ENCODE peak calls at places on chromosomes 2 and 18, in four cellular contexts. G is suprapubic skin, C is A549, M is transverse colon. Y is an unnamed sample.
A peak's percentile ranks its signal among the peaks of the same experiment; 100 is the strongest.

GRCh38 chr18:11572201-11572600 is 37.2 kb upstream of the SLC35G4 start:
- DNase-seq in M (no peak), G (no peak), C (no peak), Y (no peak)

GRCh38 chr2:217291259-217291658 is 431.4 kb upstream of the TNP1 start:
- DNase-seq in C (no peak), G (no peak), M (no peak), Y (peak; percentile 85)

GRCh38 chr2:53987336-53987921 is 16.6 kb upstream of the PSME4 start:
- DNase-seq in M (no peak), C (no peak), G (no peak), Y (no peak)

GRCh38 chr2:217103752-217104540 is 244.1 kb upstream of the TNP1 start:
- DNase-seq in M (no peak), C (no peak), G (no peak), Y (peak; percentile 50)

GRCh38 chr18:76715012-76715608 is 107.2 kb upstream of the ZNF236 start:
- DNase-seq in M (no peak), G (no peak), C (no peak), Y (no peak)

GRCh38 chr2:6254446-6254845 is 562.3 kb downstream of the SOX11 start:
- DNase-seq in C (no peak), M (no peak), G (no peak), Y (no peak)

GRCh38 chr18:57359433-57359832 is 7.1 kb downstream of the ST8SIA3 start:
- DNase-seq in G (no peak), C (no peak), M (no peak), Y (no peak)

GRCh38 chr18:23920054-23920453 is 94.5 kb upstream of the TTC39C start:
- DNase-seq in C (no peak), M (no peak), G (no peak), Y (no peak)

GRCh38 chr2:162390801-162391200 is 46.9 kb downstream of the GCA start:
- DNase-seq in M (no peak), G (no peak), C (no peak), Y (no peak)

GRCh38 chr2:190649798-190650390 is 1.0 kb downstream of the NAB1 start:
- DNase-seq in G (no peak), C (peak; percentile 13), M (no peak), Y (no peak)

GRCh38 chr2:145095641-145096435 is 575.9 kb upstream of the ZEB2 start:
- DNase-seq in C (no peak), M (no peak), G (no peak), Y (no peak)

GRCh38 chr2:11072550-11072949 is 82.7 kb upstream of the SLC66A3 start:
- DNase-seq in G (no peak), C (no peak), M (no peak), Y (peak; percentile 29)

GRCh38 chr2:190088917-190089316 is 26.4 kb upstream of the MSTN start:
- DNase-seq in C (peak; percentile 10), M (peak; percentile 56), G (no peak), Y (no peak)

GRCh38 chr2:134070281-134070731 is 183.6 kb upstream of the MGAT5 start:
- DNase-seq in G (no peak), C (no peak), M (no peak), Y (peak; percentile 26)

GRCh38 chr2:6977786-6978185 is 60.6 kb downstream of the RNF144A start:
- DNase-seq in G (no peak), M (no peak), C (no peak), Y (no peak)

GRCh38 chr2:182915369-182916326 is 49.2 kb upstream of the FRZB start:
- DNase-seq in G (no peak), C (no peak), M (no peak), Y (no peak)

GRCh38 chr2:164515030-164515429 is 106.3 kb downstream of the GRB14 start:
- DNase-seq in M (no peak), G (no peak), C (no peak), Y (no peak)

GRCh38 chr2:68426446-68426845 is 40.6 kb downstream of the FBXO48 start:
- DNase-seq in G (no peak), M (no peak), C (no peak), Y (no peak)

GRCh38 chr18:36247036-36247435 is 50.5 kb upstream of the FHOD3 start:
- DNase-seq in M (no peak), C (no peak), G (no peak), Y (peak; percentile 34)

GRCh38 chr18:46070683-46071614 is 1.1 kb downstream of the PSTPIP2 start:
- DNase-seq in G (no peak), M (no peak), C (no peak), Y (no peak)

GRCh38 chr18:79567481-79568147 is 112.0 kb upstream of the CTDP1 start:
- DNase-seq in C (no peak), G (peak; percentile 54), M (no peak), Y (no peak)

GRCh38 chr2:196660264-196660663 is 20.7 kb downstream of the CCDC150 start:
- DNase-seq in C (no peak), G (no peak), M (no peak), Y (no peak)

GRCh38 chr18:40760251-40760650 is 1194.8 kb upstream of the PIK3C3 start:
- DNase-seq in M (no peak), C (no peak), G (no peak), Y (no peak)

DNA sequence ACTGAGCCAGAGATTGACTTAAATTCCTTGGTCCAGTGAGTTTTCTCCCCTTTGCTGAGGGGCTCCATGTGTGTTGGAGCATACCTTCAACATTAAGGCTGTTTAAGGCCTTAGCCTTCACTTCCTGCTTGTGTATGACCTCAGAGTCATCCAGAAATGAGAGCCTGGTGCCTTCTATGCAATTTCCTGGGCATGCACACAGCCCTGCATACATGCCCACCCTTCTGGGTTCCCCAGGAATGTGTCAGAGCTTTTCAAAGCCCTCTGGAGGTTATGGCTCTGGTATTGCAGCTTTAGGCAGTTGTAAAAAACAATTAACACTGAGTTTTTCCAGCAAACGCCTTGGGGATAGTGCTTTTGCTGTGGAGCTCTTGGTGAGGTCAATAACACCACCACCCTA is 16.7 kb downstream of the IL1R1 start:
- DNase-seq in C (no peak), G (no peak), M (no peak), Y (no peak)
- TF ChIP-seq EP300 in C (no peak), G (no peak), M (no peak), Y (no peak)

GRCh38 chr2:120904825-120905224 is 169.2 kb downstream of the GLI2 start:
- DNase-seq in C (no peak), G (no peak), M (no peak), Y (no peak)
- TF ChIP-seq EP300 in C (no peak), G (no peak), M (no peak), Y (no peak)

GRCh38 chr2:160269803-160270570 is 69.9 kb upstream of the ITGB6 start:
- DNase-seq in G (peak; percentile 91), M (peak; percentile 84), C (peak; percentile 83), Y (peak; percentile 97)
- TF ChIP-seq EP300 in G (no peak), M (no peak), C (peak; percentile 51), Y (no peak)

GRCh38 chr2:76692896-76693295 is 829.3 kb downstream of the LRRTM4 start:
- DNase-seq in G (no peak), C (no peak), M (no peak), Y (no peak)
- TF ChIP-seq EP300 in G (no peak), C (no peak), M (no peak), Y (no peak)

GRCh38 chr2:148875387-148876051 is 492 bp downstream of the KIF5C start:
- DNase-seq in C (no peak), M (no peak), G (no peak), Y (no peak)

GRCh38 chr2:148874868-148875341 is at the start of gene KIF5C:
- DNase-seq in M (peak; percentile 84), C (peak; percentile 58), G (peak; percentile 80), Y (peak; percentile 94)

GRCh38 chr2:148876190-148876588 is 1.2 kb downstream of the KIF5C start:
- DNase-seq in M (no peak), G (peak; percentile 55), C (no peak), Y (no peak)

GRCh38 chr2:148877403-148877740 is 2.3 kb downstream of the KIF5C start:
- DNase-seq in G (no peak), C (no peak), M (no peak), Y (no peak)

GRCh38 chr2:148876589-148877402 is 1.8 kb downstream of the KIF5C start:
- DNase-seq in G (peak; percentile 60), M (peak; percentile 21), C (no peak), Y (no peak)
- TF ChIP-seq EP300 in G (no peak), M (no peak), C (no peak), Y (no peak)

GRCh38 chr2:184554736-184555135 is 43.6 kb upstream of the ZNF804A start:
- DNase-seq in M (no peak), G (no peak), C (no peak), Y (no peak)
- TF ChIP-seq EP300 in M (no peak), G (no peak), C (no peak), Y (no peak)